ENCODE peak calls at places on chromosome 13, in five cellular contexts. Y, X, B, E and P are unnamed samples.
A peak's percentile ranks its signal among the peaks of the same experiment; 100 is the strongest.

GRCh38 chr13:32413284-32413683 is 14.6 kb downstream of the N4BP2L1 start:
- DNase-seq in Y (no peak), X (no peak), B (no peak), E (no peak), P (no peak)

GRCh38 chr13:79799049-79799448 is 318.1 kb downstream of the NDFIP2 start:
- DNase-seq in Y (no peak), X (no peak), B (no peak), E (no peak), P (no peak)

GRCh38 chr13:73585236-73585635 is 526.4 kb downstream of the KLF5 start:
- DNase-seq in Y (no peak), X (no peak), B (no peak), E (no peak), P (no peak)

GRCh38 chr13:34037636-34038325 is 219.8 kb downstream of the RFC3 start:
- DNase-seq in Y (no peak), X (no peak), B (no peak), E (no peak), P (no peak)

GRCh38 chr13:37791699-37792098 is 77.9 kb downstream of the TRPC4 start:
- DNase-seq in Y (no peak), X (no peak), B (no peak), E (no peak), P (no peak)

GRCh38 chr13:110832205-110832479 is 82.7 kb downstream of the ANKRD10 start:
- DNase-seq in Y (no peak), X (no peak), B (no peak), E (no peak), P (no peak)

GRCh38 chr13:104043184-104043583 is 977.0 kb upstream of the SLC10A2 start:
- DNase-seq in Y (no peak), X (no peak), B (no peak), E (no peak), P (no peak)

GRCh38 chr13:72689181-72689696 is 38.2 kb downstream of the MZT1 start:
- DNase-seq in Y (no peak), X (no peak), B (no peak), E (no peak), P (no peak)

GRCh38 chr13:23289917-23290357 is 109.2 kb downstream of the SGCG start:
- DNase-seq in Y (no peak), X (no peak), B (peak; percentile 37), E (no peak), P (no peak)

GRCh38 chr13:49679244-49679643 is 12.0 kb downstream of the EBPL start:
- DNase-seq in Y (no peak), X (no peak), B (peak; percentile 11), E (no peak), P (no peak)

GRCh38 chr13:47588676-47589075 is 412.4 kb downstream of the SUCLA2 start:
- DNase-seq in Y (no peak), X (no peak), B (no peak), E (no peak), P (no peak)

GRCh38 chr13:108621421-108621820 is 8.0 kb upstream of the MYO16 start:
- DNase-seq in Y (no peak), X (no peak), B (no peak), E (no peak), P (no peak)

GRCh38 chr13:45702869-45703391 is 810 bp downstream of the CBY2 start:
- DNase-seq in Y (no peak), X (no peak), B (no peak), E (no peak), P (no peak)

GRCh38 chr13:45705145-45705695 is 3.1 kb downstream of the CBY2 start:
- DNase-seq in Y (no peak), X (no peak), B (no peak), E (no peak), P (no peak)

GRCh38 chr13:45702088-45702487 is at the start of gene CBY2:
- DNase-seq in Y (no peak), X (no peak), B (no peak), E (no peak), P (no peak)

GRCh38 chr13:45704211-45704739 is 2.2 kb downstream of the CBY2 start:
- DNase-seq in Y (no peak), X (no peak), B (no peak), E (no peak), P (no peak)

GRCh38 chr13:45700971-45701900 is 884 bp upstream of the CBY2 start:
- DNase-seq in Y (no peak), X (no peak), B (no peak), E (no peak), P (no peak)
- TF ChIP-seq CTCF in Y (no peak), X (no peak), B (no peak), E (no peak), P (no peak)

DNA sequence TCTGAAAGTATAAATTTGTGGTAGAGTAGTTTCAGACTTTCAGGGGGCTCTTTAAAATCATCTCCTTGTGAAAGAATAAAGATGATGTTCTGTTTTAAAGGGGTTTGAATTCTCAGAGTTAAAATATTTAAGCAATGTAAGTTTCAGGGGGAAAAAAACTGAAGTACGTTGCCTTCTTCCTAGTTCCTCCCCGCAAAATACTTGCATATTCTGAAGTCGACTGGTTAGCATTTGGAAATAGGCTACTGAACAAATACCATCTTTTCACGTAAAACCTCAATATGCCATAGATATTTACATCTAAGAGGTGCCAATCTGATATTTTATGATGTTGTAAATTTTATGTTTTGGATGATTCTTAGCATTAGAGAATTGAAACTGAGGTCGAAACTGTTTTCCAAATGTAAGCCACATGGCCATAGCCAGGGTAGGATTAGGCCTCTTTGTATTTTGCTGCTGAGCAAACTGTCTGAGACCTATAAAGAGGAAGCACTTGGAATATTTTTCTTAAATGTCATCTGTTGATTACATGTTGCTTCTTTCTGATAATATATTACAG is 138.3 kb downstream of the FLT1 start:
- DNase-seq in Y (no peak), X (no peak), B (no peak), E (no peak), P (no peak)
- H3K27ac ChIP-seq in Y (no peak overlapping the region), X (no peak overlapping the region), B (no peak overlapping the region), E (no peak overlapping the region), P (no peak overlapping the region)

GRCh38 chr13:112968910-112969691 is at the start of gene MCF2L:
- DNase-seq in Y (peak; percentile 81), X (peak; percentile 63), B (peak; percentile 16), E (peak; percentile 50), P (peak; percentile 78)
- TF ChIP-seq CTCF in Y (no peak), X (peak; percentile 20), B (no peak), E (peak; percentile 22), P (peak; percentile 48)

GRCh38 chr13:75760182-75760981 is 124.3 kb downstream of the LMO7 start:
- DNase-seq in Y (no peak), X (peak; percentile 81), B (peak; percentile 75), E (no peak), P (peak; percentile 72)
- H3K27ac ChIP-seq in Y (peak overlapping the region; percentile 90), X (peak overlapping the region; percentile 80), B (peak overlapping the region; percentile 83), E (peak overlapping the region; percentile 32), P (peak overlapping the region; percentile 89)